ENCODE peak calls at places on chromosomes 1 and 21, in five cellular contexts. U is lower lobe of right lung; I is psoas muscle; D is tibial artery; Q is CD8-positive, alpha-beta T cell. C is an unnamed sample.

GRCh38 chr1:215118081-215118480 is 35.5 kb downstream of the KCNK2 start:
- DNase-seq in Q (no peak), I (no peak), D (no peak), U (no peak), C (no peak)

GRCh38 chr1:185811062-185811709 is 77.0 kb downstream of the HMCN1 start:
- DNase-seq in Q (no peak), I (no peak), D (no peak), U (no peak), C (no peak)

GRCh38 chr1:158506369-158506987 is 34.5 kb downstream of the OR10R2 start:
- DNase-seq in I (no peak), U (peak), D (no peak), Q (no peak), C (no peak)

GRCh38 chr1:201147396-201148015 is 6.8 kb downstream of the TMEM9 start:
- DNase-seq in D (no peak), U (no peak), Q (no peak), I (no peak), C (no peak)

GRCh38 chr1:218209351-218209861 is 75.7 kb upstream of the RRP15 start:
- DNase-seq in D (no peak), I (no peak), U (no peak), Q (no peak), C (no peak)

GRCh38 chr1:201916649-201917249 is 28.1 kb downstream of the SHISA4 start:
- DNase-seq in D (peak), I (peak), U (peak), Q (no peak), C (no peak)

GRCh38 chr1:38576241-38576640 is 283.3 kb downstream of the RRAGC start:
- DNase-seq in D (no peak), I (no peak), Q (peak), U (no peak), C (no peak)

GRCh38 chr1:7578206-7578605 is 192.9 kb upstream of the VAMP3 start:
- DNase-seq in Q (no peak), I (no peak), U (peak), D (no peak), C (peak)

GRCh38 chr1:44057293-44057692 is 26.0 kb upstream of the SLC6A9 start:
- DNase-seq in Q (no peak), U (no peak), I (no peak), D (no peak), C (no peak)

GRCh38 chr1:66787641-66788040 is 13.4 kb downstream of the INSL5 start:
- DNase-seq in I (no peak), D (no peak), Q (no peak), U (no peak), C (no peak)

GRCh38 chr1:52629021-52629643 is 3.8 kb upstream of the SHISAL2A start:
- DNase-seq in I (no peak), U (no peak), Q (no peak), D (no peak), C (no peak)

GRCh38 chr1:68229927-68230812 is 2.2 kb downstream of the WLS start:
- DNase-seq in U (no peak), D (no peak), Q (no peak), I (no peak), C (no peak)

GRCh38 chr21:38171723-38172344 is 85.0 kb upstream of the KCNJ15 start:
- DNase-seq in U (no peak), I (no peak), Q (no peak), D (no peak), C (peak)

GRCh38 chr1:53681647-53682368 is 57.2 kb downstream of the GLIS1 start:
- DNase-seq in Q (peak), I (peak), U (no peak), D (peak), C (no peak)

GRCh38 chr1:239247299-239247698 is 139.1 kb upstream of the CHRM3 start:
- DNase-seq in Q (no peak), D (no peak), U (no peak), I (no peak), C (no peak)

GRCh38 chr1:151157067-151157531 is 650 bp downstream of the TNFAIP8L2 start:
- DNase-seq in U (no peak), I (no peak), D (no peak), Q (peak), C (no peak)

GRCh38 chr1:95754412-95754811 is 520.4 kb downstream of the RWDD3 start:
- DNase-seq in I (no peak), Q (no peak), U (no peak), D (no peak), C (peak)

GRCh38 chr1:40122865-40123264 is 25.8 kb upstream of the PPT1 start:
- DNase-seq in Q (no peak), I (no peak), D (no peak), U (no peak), C (no peak)

GRCh38 chr1:62082456-62083363 is 111.9 kb upstream of the L1TD1 start:
- DNase-seq in I (no peak), U (no peak), Q (no peak), D (no peak), C (no peak)

GRCh38 chr1:150469291-150469690 is 17.9 kb upstream of the TARS2 start:
- DNase-seq in I (no peak), Q (no peak), U (no peak), D (no peak), C (no peak)

GRCh38 chr1:165371588-165372235 is 15.2 kb upstream of the LMX1A start:
- DNase-seq in U (no peak), I (no peak), Q (no peak), D (no peak), C (no peak)

GRCh38 chr1:180194546-180195207 is 35.4 kb upstream of the LHX4 start:
- DNase-seq in Q (no peak), I (no peak), D (no peak), U (no peak), C (no peak)

GRCh38 chr1:42933060-42933586 is 25.5 kb downstream of the SLC2A1 start:
- DNase-seq in Q (no peak), U (no peak), I (no peak), D (no peak), C (peak)

GRCh38 chr1:51234721-51235425 is 1.2 kb upstream of the RNF11 start:
- DNase-seq in I (peak), U (peak), D (peak), Q (peak), C (peak)

GRCh38 chr1:64745986-64746940 is 1.4 kb downstream of the RAVER2 start:
- DNase-seq in D (no peak), U (no peak), Q (no peak), I (no peak), C (no peak)

GRCh38 chr1:152047954-152048640 is 11.3 kb upstream of the S100A11 start:
- DNase-seq in I (peak), U (peak), Q (peak), D (peak), C (peak)

GRCh38 chr1:171381866-171382210 is 67.9 kb downstream of the FMO4 start:
- DNase-seq in U (no peak), I (no peak), D (no peak), Q (no peak), C (peak)

GRCh38 chr1:66788231-66788939 is 12.7 kb downstream of the INSL5 start:
- DNase-seq in Q (no peak), D (no peak), U (no peak), I (no peak), C (no peak)

GRCh38 chr21:18940791-18941190 is 537.2 kb upstream of the TMPRSS15 start:
- DNase-seq in Q (no peak), I (no peak), D (no peak), U (no peak), C (no peak)

GRCh38 chr1:149987297-149987595 is 23.3 kb downstream of the OTUD7B start:
- DNase-seq in Q (no peak), D (no peak), U (no peak), I (no peak), C (no peak)

GRCh38 chr1:67013573-67013972 is 40.4 kb downstream of the SLC35D1 start:
- DNase-seq in D (no peak), U (no peak), I (no peak), Q (no peak), C (no peak)

GRCh38 chr1:207077470-207078377 is 10.9 kb upstream of the C4BPB start:
- DNase-seq in U (no peak), Q (peak), D (peak), I (no peak), C (peak)

GRCh38 chr1:32496127-32496526 is 31.3 kb downstream of the ZBTB8B start:
- DNase-seq in I (no peak), Q (no peak), U (no peak), D (no peak), C (no peak)

DNA sequence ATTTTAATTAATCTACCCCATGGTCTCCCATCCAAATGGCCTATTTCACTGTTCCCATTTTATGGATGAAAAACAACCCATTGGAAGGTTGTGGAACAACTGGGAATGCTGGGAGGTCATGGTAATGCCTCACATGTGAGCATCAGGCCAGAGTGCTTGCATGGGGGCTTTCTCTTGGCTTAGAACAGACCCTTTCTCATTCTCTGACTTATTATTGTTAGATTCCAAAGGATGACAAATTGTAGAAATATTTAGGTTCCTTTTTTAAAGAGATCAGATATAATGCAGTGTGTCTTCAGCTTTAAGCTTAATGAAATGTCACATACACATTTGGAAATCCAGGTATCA is 622.3 kb upstream of the PKN2 start:
- DNase-seq in U (no peak), D (no peak), I (no peak), Q (no peak), C (no peak)
- TF ChIP-seq CTCF in U (peak), D (no peak), I (no peak), Q (no peak), C (no peak)

DNA sequence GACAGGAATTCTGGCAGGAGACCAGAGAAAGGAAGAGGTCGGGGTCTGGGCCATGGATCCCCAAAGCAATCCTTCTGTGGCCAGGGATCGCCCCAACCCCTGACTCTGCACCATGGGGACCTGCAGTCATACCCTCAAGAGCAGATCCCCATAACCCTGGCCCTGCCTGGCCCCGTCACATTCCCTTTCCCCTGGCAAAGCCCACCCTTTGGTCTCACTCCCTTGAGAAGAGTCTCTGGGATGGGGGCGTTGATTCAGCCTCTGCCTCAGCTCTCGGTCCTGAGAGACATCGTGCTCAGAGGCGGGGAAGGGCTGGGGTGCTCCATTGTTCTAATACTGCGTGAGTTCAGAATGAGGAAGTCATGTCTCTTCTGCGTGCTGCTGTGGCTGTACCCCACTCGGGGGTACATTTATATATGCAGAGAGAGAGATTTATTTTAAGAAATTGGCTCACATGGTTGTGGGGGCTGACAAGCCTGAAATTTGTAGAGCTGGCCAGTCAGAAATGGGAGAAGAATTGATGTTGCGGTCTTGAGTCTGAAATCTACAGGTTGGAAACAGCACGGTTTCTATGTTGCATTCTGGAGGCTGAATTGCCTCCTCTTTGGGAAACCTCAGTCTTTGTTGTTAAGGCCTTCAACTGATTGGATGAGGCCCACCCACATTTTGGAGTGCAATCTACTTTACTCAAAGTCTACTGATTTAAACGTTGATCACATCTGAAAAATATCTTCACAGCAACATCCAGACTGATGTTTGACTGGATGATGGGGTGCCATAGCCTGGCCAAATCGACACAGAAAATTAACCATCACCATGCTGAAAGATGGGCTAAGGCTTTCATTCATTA is 4.2 kb upstream of the PADI2 start:
- DNase-seq in I (no peak), U (no peak), Q (no peak), D (no peak), C (peak)
- H3K27ac ChIP-seq in I (peak), U (no peak), Q (no peak), D (no peak), C (no peak)

GRCh38 chr1:10473145-10473765 is 926 bp upstream of the DFFA start:
- DNase-seq in Q (no peak), D (no peak), I (no peak), U (no peak), C (no peak)

GRCh38 chr1:10475510-10475909 is 760 bp downstream of the PEX14 start:
- DNase-seq in I (no peak), D (no peak), U (no peak), Q (no peak), C (no peak)

GRCh38 chr1:10472220-10473144 is at the start of gene DFFA:
- DNase-seq in D (peak), U (peak), I (peak), Q (peak), C (peak)

GRCh38 chr1:10471411-10472219 is 714 bp downstream of the DFFA start:
- DNase-seq in I (peak), Q (no peak), U (no peak), D (no peak), C (no peak)

DNA sequence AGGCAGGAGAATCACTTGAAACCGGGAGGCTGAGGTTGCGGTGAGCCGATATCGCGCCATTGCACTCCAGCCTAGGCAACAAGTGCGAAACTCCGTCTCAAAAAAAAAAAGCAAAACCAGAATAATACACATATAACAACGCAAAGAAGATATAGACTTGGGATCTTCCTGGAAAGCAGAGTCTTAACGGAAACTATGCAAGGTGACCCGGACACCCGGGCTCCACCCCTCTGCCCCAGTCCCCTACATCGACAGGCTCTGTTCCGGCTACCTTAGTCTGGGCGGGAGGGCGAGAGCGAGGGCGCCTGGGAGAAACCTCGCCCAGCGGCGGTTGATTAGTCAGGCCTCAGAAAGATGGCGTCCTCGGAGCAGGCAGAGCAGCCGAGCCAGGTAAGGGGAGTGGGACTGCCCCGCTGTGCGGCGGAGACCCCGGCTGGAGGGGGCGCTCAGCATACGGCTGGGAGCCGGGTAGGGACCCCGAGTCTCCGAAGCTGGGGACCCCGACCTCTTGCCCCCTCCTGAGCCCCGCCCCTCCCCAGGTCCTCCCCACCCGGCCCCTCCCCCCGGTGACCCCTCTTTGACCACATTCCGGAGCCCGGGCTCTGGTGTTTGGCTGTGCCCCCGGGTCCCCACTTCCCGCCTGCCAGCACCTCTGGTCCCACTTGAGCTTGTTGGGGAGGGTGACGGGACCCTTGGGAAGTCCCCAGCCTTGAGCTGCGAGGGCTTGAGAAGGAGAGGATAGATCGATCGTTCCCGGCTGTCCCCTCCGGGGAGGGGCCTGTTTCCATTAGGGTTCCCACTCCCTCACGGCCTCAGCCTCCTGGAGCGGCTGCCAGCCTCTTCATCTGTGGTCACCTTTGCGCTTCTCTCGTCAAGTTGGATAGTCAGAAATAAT is at the start of gene PEX14:
- DNase-seq in Q (peak), I (peak), U (peak), D (peak), C (peak)
- TF ChIP-seq CTCF in Q (no peak), I (no peak), U (no peak), D (no peak), C (no peak)

DNA sequence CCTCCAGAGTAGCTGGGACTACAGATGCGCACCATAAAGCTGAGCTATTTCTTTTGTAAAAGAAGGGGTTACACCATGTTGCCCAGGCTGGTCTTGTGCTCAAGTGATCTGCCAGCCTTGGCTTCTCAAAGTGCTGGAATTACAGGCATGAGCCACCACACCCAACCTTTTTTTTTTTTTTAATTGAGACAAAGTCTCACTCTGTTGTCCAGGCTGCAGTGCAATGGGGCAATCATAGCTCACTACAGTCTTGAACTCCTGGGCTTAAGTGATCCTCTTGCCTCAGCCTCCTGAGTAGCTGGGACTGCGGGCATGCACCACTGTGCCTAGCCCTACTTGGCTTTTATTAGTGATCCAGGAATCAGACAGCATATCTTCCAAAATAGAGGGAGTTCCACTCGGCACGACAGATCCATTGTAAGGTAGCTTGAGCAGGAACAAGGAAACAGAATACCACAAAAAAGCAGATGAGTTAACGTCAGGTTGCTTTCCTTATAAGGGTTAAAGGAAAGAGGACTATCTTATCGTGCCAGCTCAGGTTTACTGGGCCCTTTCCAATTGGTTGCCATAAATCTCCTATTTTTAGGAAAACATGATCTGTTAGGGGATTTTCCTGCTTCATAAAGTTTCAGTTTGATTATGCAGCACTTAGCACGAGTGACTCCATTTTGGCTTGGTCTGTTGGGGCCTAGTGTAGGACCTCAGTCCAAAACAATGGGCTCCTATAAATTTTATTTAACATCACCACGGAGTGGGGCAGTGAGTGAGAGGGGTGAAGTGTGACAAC is 45.2 kb downstream of the NENF start:
- DNase-seq in Q (no peak), I (no peak), U (no peak), D (no peak), C (no peak)
- H3K27ac ChIP-seq in Q (no peak), I (no peak), U (no peak), D (no peak), C (no peak)

DNA sequence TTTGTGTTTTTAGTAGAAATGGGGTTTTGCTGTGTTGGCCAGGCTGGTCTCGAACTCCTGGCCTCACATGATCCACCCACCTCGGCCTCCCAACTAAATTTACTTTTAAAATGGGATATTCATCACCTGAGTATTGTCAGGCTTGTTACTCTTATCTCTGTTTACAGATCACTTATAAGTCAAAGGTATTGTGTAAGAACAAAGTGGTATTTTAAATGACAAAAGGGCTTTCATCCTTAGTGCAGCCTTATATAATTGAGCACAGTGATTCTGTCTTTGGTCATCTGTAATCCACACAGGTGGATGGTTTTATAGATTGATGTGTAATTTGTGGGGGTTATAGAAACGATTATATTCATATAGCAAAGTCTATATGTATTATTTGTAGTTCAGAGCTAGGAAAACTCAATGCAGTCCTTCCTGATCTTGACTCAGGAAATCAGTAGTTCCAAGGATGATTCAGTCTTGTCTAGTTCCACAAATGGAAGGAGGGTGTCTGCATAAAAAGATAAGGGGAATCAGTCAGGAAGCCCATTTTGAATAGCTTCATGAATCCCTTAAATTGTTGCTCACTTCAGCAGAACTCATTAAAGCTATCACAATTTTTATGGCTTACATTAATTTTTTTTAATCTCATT is 34.6 kb downstream of the STXBP3 start:
- DNase-seq in U (no peak), I (no peak), D (no peak), Q (no peak), C (no peak)
- TF ChIP-seq CTCF in U (no peak), I (no peak), D (no peak), Q (no peak), C (no peak)

DNA sequence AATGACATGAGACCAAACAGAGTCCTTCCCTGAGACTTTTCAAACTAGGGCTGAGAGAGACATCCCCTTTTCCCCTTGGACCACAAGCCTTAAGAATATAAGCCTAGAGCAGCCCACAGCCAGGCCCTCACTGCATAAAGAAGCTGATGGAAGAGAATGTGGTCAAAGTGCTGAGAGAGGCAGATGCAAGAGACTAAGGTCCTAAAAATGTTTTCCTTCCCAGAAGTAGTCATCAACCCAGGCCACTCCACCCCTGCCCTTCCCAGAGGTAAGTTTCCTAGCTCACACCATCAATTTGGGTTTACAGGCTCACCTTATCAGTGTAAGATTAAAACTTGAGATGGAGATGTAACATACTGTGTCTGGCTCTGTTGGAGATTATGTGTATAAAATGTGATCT is 58.2 kb downstream of the BCAR3 start:
- DNase-seq in Q (no peak), I (no peak), U (no peak), D (no peak), C (no peak)
- H3K27ac ChIP-seq in Q (no peak), I (no peak), U (no peak), D (no peak), C (no peak)

C was measured in left lung.